ENCODE peak calls at places on chromosomes 11 and 22, in ten cellular contexts. W is tibial nerve; Q is CD4-positive, alpha-beta memory T cell; O is neural crest cell; Z is esophagus muscularis mucosa; L is NCI-H146; D is left ventricle myocardium superior; F is frontal cortex; G is CD8-positive, alpha-beta T cell; K is fibroblast of mammary gland. R is an unnamed sample.

GRCh38 chr11:34648036-34648435 is 27.1 kb downstream of the EHF start:
- DNase-seq in W (no peak), Q (no peak), O (no peak), Z (no peak), L (no peak), D (no peak), F (no peak), G (no peak), K (no peak), R (no peak)

GRCh38 chr11:72227316-72228228 is 3.0 kb downstream of the INPPL1 start:
- DNase-seq in W (no peak), Q (no peak), O (no peak), Z (no peak), L (peak), D (peak), F (peak), G (no peak), K (peak), R (peak)

GRCh38 chr11:64251986-64252837 is 882 bp downstream of the PLCB3 start:
- DNase-seq in W (no peak), Q (no peak), O (no peak), Z (no peak), L (peak), D (peak), F (no peak), G (no peak), K (no peak), R (peak)

GRCh38 chr11:114060402-114061052 is 1.0 kb downstream of the ZBTB16 start:
- DNase-seq in W (no peak), Q (no peak), O (peak), Z (no peak), L (peak), D (peak), F (peak), G (no peak), K (no peak), R (no peak)

GRCh38 chr22:21457023-21457787 is 10.0 kb upstream of the TMEM191C start:
- DNase-seq in W (no peak), Q (no peak), O (peak), Z (no peak), L (no peak), D (no peak), F (no peak), G (no peak), K (no peak), R (no peak)

GRCh38 chr11:11464555-11464954 is 111.5 kb upstream of the CSNK2A3 start:
- DNase-seq in W (no peak), Q (no peak), O (no peak), Z (no peak), L (no peak), D (no peak), F (no peak), G (no peak), K (peak), R (no peak)

GRCh38 chr22:40567106-40567505 is 69.4 kb downstream of the MRTFA start:
- DNase-seq in W (no peak), Q (no peak), O (no peak), Z (no peak), L (no peak), D (no peak), F (no peak), G (no peak), K (no peak), R (no peak)

GRCh38 chr11:84501750-84502149 is 1125.4 kb downstream of the DLG2 start:
- DNase-seq in W (no peak), Q (no peak), O (no peak), Z (no peak), L (no peak), D (no peak), F (no peak), G (no peak), K (no peak), R (no peak)

GRCh38 chr22:46044718-46045458 is 67.9 kb upstream of the WNT7B start:
- DNase-seq in W (no peak), Q (no peak), O (no peak), Z (no peak), L (peak), D (peak), F (no peak), G (no peak), K (no peak), R (no peak)

R was measured in SJCRH30.